ENCODE peak calls at places on chromosome 3, in ten cellular contexts. P, F, R, S, A, L, Y, N, C and T are unnamed samples.

GRCh38 chr3:141051641-141052569 is 758 bp downstream of the SPSB4 start:
- DNase-seq in P (no peak), F (no peak), R (no peak), S (no peak), A (peak), L (no peak), Y (peak), N (no peak), C (no peak), T (no peak)

GRCh38 chr3:9222956-9223639 is 26.3 kb downstream of the SRGAP3 start:
- DNase-seq in P (no peak), F (no peak), R (no peak), S (no peak), A (peak), L (no peak), Y (peak), N (no peak), C (peak), T (no peak)

GRCh38 chr3:136659253-136659652 is 92.9 kb downstream of the STAG1 start:
- DNase-seq in P (peak), F (peak), R (no peak), S (no peak), A (peak), L (peak), Y (peak), N (peak), C (peak), T (peak)

GRCh38 chr3:58414538-58415197 is 19.0 kb downstream of the PDHB start:
- DNase-seq in P (peak), F (peak), R (no peak), S (peak), A (peak), L (no peak), Y (peak), N (peak), C (peak), T (peak)

GRCh38 chr3:102529452-102529851 is 94.6 kb downstream of the ZPLD1 start:
- DNase-seq in P (no peak), F (no peak), R (no peak), S (no peak), A (peak), L (no peak), Y (peak), N (no peak), C (peak), T (no peak)

GRCh38 chr3:172993412-172993811 is 147.6 kb downstream of the SPATA16 start:
- DNase-seq in P (no peak), F (no peak), R (no peak), S (no peak), A (no peak), L (no peak), Y (no peak), N (no peak), C (no peak), T (no peak)

GRCh38 chr3:57221883-57222282 is 5.6 kb upstream of the APPL1 start:
- DNase-seq in P (no peak), F (peak), R (no peak), S (no peak), A (peak), L (no peak), Y (peak), N (no peak), C (peak), T (peak)

GRCh38 chr3:120645083-120645800 is 36.8 kb downstream of the HGD start:
- DNase-seq in P (no peak), F (no peak), R (no peak), S (no peak), A (no peak), L (no peak), Y (no peak), N (peak), C (no peak), T (no peak)

GRCh38 chr3:48344867-48345507 is 11.5 kb upstream of the SPINK8 start:
- DNase-seq in P (no peak), F (no peak), R (no peak), S (no peak), A (no peak), L (no peak), Y (no peak), N (no peak), C (no peak), T (no peak)

GRCh38 chr3:12938258-12938711 is 96.9 kb upstream of the RPL32 start:
- DNase-seq in P (no peak), F (no peak), R (no peak), S (peak), A (peak), L (no peak), Y (peak), N (no peak), C (no peak), T (no peak)

GRCh38 chr3:148629006-148629405 is 68.7 kb upstream of the AGTR1 start:
- DNase-seq in P (no peak), F (no peak), R (no peak), S (no peak), A (no peak), L (no peak), Y (no peak), N (no peak), C (no peak), T (no peak)

GRCh38 chr3:142735462-142735861 is 11.6 kb downstream of the TRPC1 start:
- DNase-seq in P (no peak), F (no peak), R (no peak), S (no peak), A (no peak), L (no peak), Y (no peak), N (no peak), C (no peak), T (no peak)

GRCh38 chr3:64684715-64685261 is 3.0 kb downstream of the ADAMTS9 start:
- DNase-seq in P (no peak), F (peak), R (no peak), S (peak), A (peak), L (no peak), Y (peak), N (no peak), C (peak), T (no peak)

GRCh38 chr3:79477242-79477641 is 290.6 kb downstream of the ROBO1 start:
- DNase-seq in P (no peak), F (no peak), R (no peak), S (no peak), A (no peak), L (no peak), Y (no peak), N (no peak), C (no peak), T (no peak)

GRCh38 chr3:186095584-186096061 is 13.3 kb downstream of the ETV5 start:
- DNase-seq in P (no peak), F (no peak), R (no peak), S (no peak), A (no peak), L (no peak), Y (no peak), N (no peak), C (no peak), T (no peak)

GRCh38 chr3:152019516-152019915 is 146.1 kb downstream of the SUCNR1 start:
- DNase-seq in P (no peak), F (no peak), R (no peak), S (no peak), A (no peak), L (no peak), Y (peak), N (no peak), C (no peak), T (peak)

GRCh38 chr3:170868577-170869239 is 1.3 kb downstream of the RPL22L1 start:
- DNase-seq in P (no peak), F (no peak), R (no peak), S (peak), A (no peak), L (no peak), Y (no peak), N (no peak), C (no peak), T (no peak)

GRCh38 chr3:170038434-170039110 is 777 bp downstream of the GPR160 start:
- DNase-seq in P (peak), F (no peak), R (no peak), S (no peak), A (no peak), L (no peak), Y (peak), N (no peak), C (no peak), T (no peak)